ENCODE peak calls at places on chromosomes 7 and 10, in six cellular contexts. Y, I, P, U, Q and S are unnamed samples. For H3K4me1, the result is how much of the 10 kb centered on the place peaks cover.

GRCh38 chr7:151575471-151575870 is 55.8 kb upstream of the RHEB start:
- DNase-seq in U (no peak), Q (no peak), Y (no peak), P (no peak), I (no peak), S (no peak)

GRCh38 chr7:45514944-45515343 is 59.2 kb upstream of the ADCY1 start:
- DNase-seq in I (no peak), P (no peak), Q (no peak), U (no peak), Y (no peak), S (no peak)

GRCh38 chr10:89118091-89118490 is 89.0 kb downstream of the CH25H start:
- DNase-seq in P (peak), I (no peak), Y (no peak), U (peak), Q (peak), S (no peak)

GRCh38 chr7:77799078-77799964 is 748 bp downstream of the PHTF2 start:
- DNase-seq in Y (no peak), P (peak), I (peak), Q (peak), U (no peak), S (peak)

GRCh38 chr7:38686888-38687287 is 55.7 kb upstream of the AMPH start:
- DNase-seq in U (no peak), I (no peak), Y (no peak), Q (no peak), P (no peak), S (no peak)

GRCh38 chr7:26440253-26440992 is 148.8 kb downstream of the SNX10 start:
- DNase-seq in Q (no peak), P (no peak), Y (no peak), I (no peak), U (no peak), S (no peak)

GRCh38 chr7:30276203-30276900 is 8.0 kb upstream of the ZNRF2 start:
- DNase-seq in I (no peak), Q (peak), Y (peak), P (peak), U (no peak), S (no peak)

GRCh38 chr10:70197235-70197952 is 27.1 kb upstream of the SAR1A start:
- DNase-seq in U (no peak), Q (no peak), I (no peak), Y (no peak), P (no peak), S (no peak)

GRCh38 chr10:69093933-69094332 is 6.0 kb downstream of the SRGN start:
- DNase-seq in P (peak), Q (peak), I (peak), U (no peak), Y (peak), S (no peak)

GRCh38 chr7:133164444-133164843 is 82.6 kb upstream of the CHCHD3 start:
- DNase-seq in U (no peak), Y (no peak), Q (no peak), I (no peak), P (no peak), S (no peak)

GRCh38 chr10:90125406-90125805 is 424.0 kb downstream of the KIF20B start:
- DNase-seq in U (no peak), I (no peak), P (no peak), Q (no peak), Y (no peak), S (no peak)

GRCh38 chr7:138243430-138243829 is 167.2 kb downstream of the AKR1D1 start:
- DNase-seq in U (no peak), Y (peak), I (peak), Q (no peak), P (no peak), S (no peak)

GRCh38 chr10:15485684-15486316 is 114.7 kb upstream of the FAM171A1 start:
- DNase-seq in P (peak), I (no peak), Y (no peak), Q (no peak), U (no peak), S (no peak)

GRCh38 chr10:97127960-97128850 is 57.6 kb downstream of the SLIT1 start:
- DNase-seq in P (no peak), U (no peak), Y (no peak), I (no peak), Q (no peak), S (no peak)

GRCh38 chr10:50917486-50917885 is 32.1 kb upstream of the A1CF start:
- DNase-seq in U (no peak), Y (no peak), I (no peak), Q (no peak), P (peak), S (no peak)

GRCh38 chr7:93027044-93027443 is 90.7 kb downstream of the SAMD9 start:
- DNase-seq in U (no peak), Y (no peak), Q (no peak), P (no peak), I (no peak), S (no peak)

GRCh38 chr7:71303566-71303965 is 171.6 kb downstream of the GALNT17 start:
- DNase-seq in P (no peak), I (no peak), Y (no peak), Q (no peak), U (no peak), S (no peak)

GRCh38 chr7:94423865-94424264 is 29.2 kb downstream of the COL1A2 start:
- DNase-seq in Y (no peak), P (peak), U (no peak), I (no peak), Q (no peak), S (no peak)

GRCh38 chr7:116317907-116318306 is 107.6 kb downstream of the TES start:
- DNase-seq in P (no peak), U (no peak), I (no peak), Y (no peak), Q (no peak), S (no peak)

GRCh38 chr7:116316838-116317612 is 106.7 kb downstream of the TES start:
- DNase-seq in U (peak), Y (peak), I (no peak), Q (peak), P (peak), S (peak)

GRCh38 chr7:116311816-116312471 is 101.6 kb downstream of the TES start:
- DNase-seq in Q (no peak), U (no peak), Y (no peak), I (no peak), P (no peak), S (no peak)

GRCh38 chr7:116315293-116315692 is 105.0 kb downstream of the TES start:
- DNase-seq in Q (no peak), Y (no peak), U (peak), I (no peak), P (peak), S (no peak)

DNA sequence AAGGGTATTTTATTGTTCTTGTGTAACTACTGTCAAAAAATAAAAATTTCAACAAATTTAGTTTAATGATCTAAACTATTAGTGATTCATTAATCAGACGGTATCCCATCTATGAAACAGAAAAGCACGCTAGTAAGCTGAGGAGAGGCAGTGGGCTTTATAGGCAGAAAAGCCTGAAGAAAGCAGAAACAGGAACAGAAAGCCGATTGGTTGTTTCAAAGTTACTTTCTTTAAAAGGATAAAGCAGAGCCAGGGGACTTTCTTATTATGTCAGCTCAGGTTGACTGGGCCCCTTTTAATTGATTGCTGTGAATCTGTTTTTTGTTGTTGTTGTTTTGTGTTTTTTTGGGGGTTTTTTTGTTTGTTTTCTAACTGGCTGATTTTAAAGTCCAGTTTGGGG is 105.5 kb downstream of the TES start:
- DNase-seq in Y (no peak), I (no peak), Q (no peak), P (no peak), U (no peak), S (no peak)
- H3K9ac ChIP-seq in Y (no peak), I (no peak), Q (peak), P (peak), U (peak), S (no peak)

GRCh38 chr10:128976886-128977285 is 490.2 kb upstream of the MGMT start:
- DNase-seq in I (no peak), Y (no peak), Q (no peak), P (no peak), U (no peak), S (no peak)

GRCh38 chr10:128985036-128985435 is 482.0 kb upstream of the MGMT start:
- DNase-seq in Q (no peak), U (no peak), I (no peak), P (no peak), Y (no peak), S (no peak)

GRCh38 chr10:128979405-128979804 is 487.6 kb upstream of the MGMT start:
- DNase-seq in I (no peak), Q (no peak), Y (no peak), P (no peak), U (no peak), S (no peak)

GRCh38 chr10:128978211-128978610 is 488.8 kb upstream of the MGMT start:
- DNase-seq in P (no peak), Q (no peak), Y (no peak), I (no peak), U (no peak), S (no peak)

GRCh38 chr10:128982179-128982915 is 484.7 kb upstream of the MGMT start:
- DNase-seq in I (no peak), P (no peak), U (no peak), Y (no peak), Q (no peak), S (no peak)
- H3K4me3 ChIP-seq in I (no peak), P (no peak), U (no peak), Y (no peak), Q (no peak), S (no peak)

DNA sequence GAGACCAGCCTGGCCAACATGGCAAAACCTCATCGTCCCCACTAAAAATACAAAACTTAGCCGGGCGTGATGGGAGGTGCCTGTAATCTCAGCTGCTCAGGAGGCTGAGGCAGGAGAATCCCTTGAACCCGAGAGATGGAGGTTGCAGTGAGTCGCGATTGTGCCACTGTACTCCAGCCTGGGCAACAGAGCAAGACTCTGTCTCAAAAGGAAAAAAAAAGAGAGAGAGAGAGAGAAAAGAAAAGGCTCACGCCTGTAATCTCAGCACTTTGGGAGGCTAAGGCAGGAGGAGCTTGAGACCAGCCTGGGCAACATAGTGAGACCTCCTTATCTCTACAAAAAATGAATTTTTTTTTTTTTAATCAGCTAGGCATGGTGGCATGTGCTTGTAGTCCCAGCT is 157.6 kb downstream of the CUX1 start:
- DNase-seq in Q (no peak), P (no peak), Y (no peak), U (no peak), I (no peak), S (no peak)
- H3K4me1 ChIP-seq in Q (under half), P (under half), Y (under half), U (under half), I (under half), S (under half)

DNA sequence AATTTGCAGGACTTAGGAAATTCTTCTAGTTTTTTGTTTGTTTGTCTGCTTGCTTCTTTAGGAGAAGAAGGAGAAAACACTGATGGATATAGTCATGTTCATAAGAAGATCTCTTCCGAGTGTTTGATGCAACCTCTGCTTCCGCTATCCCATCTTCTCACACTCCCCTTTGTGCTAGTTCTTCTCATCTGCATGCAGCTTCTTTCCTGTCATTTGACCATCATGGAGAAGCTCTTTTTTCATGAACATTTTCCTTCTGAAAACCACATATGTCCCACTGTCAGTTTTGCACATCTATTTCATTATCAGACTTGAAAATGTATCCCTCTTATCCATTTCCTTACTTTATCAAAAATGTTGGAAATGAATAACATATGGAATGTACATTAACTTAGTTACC is 346.9 kb upstream of the PRKCQ start:
- DNase-seq in I (no peak), P (no peak), Y (no peak), Q (no peak), U (no peak), S (no peak)
- H3K9ac ChIP-seq in I (no peak), P (no peak), Y (no peak), Q (no peak), U (no peak), S (no peak)

GRCh38 chr10:10791869-10792268 is 225.8 kb upstream of the CELF2 start:
- DNase-seq in I (no peak), U (no peak), P (no peak), Y (no peak), Q (no peak), S (no peak)
- H3K4me3 ChIP-seq in I (no peak), U (peak), P (no peak), Y (no peak), Q (no peak), S (no peak)

GRCh38 chr10:93447970-93448369 is 34.2 kb downstream of the MYOF start:
- DNase-seq in I (no peak), Y (no peak), P (no peak), Q (no peak), U (no peak), S (no peak)
- H3K4me1 ChIP-seq in I (under half), Y (under half), P (under half), Q (half or more), U (under half), S (under half)

GRCh38 chr7:80264769-80265168 is 130.1 kb downstream of the GNAI1 start:
- DNase-seq in P (no peak), I (no peak), Q (no peak), U (no peak), Y (no peak), S (no peak)

GRCh38 chr7:80263321-80263720 is 128.7 kb downstream of the GNAI1 start:
- DNase-seq in Q (no peak), U (no peak), P (peak), Y (no peak), I (no peak), S (no peak)

GRCh38 chr7:80263821-80264220 is 129.2 kb downstream of the GNAI1 start:
- DNase-seq in U (no peak), P (peak), Y (no peak), Q (no peak), I (no peak), S (no peak)
- H3K9ac ChIP-seq in U (no peak), P (peak), Y (no peak), Q (no peak), I (no peak), S (no peak)